ENCODE peak calls at places on chromosomes 13 and 19, in seven cellular contexts. One of them, this sample, is unnamed.
A peak's percentile ranks its signal among the peaks of the same experiment; 100 is the strongest.

GRCh38 chr13:105202384-105202783 is 1333.1 kb downstream of the EFNB2 start:
- DNase-seq in effector CD4-positive, alpha-beta T cell: no peak
- DNase-seq in amniotic stem cell: peak; percentile 29
- DNase-seq in aorta: no peak
- DNase-seq in neural crest cell: no peak
- DNase-seq in kidney epithelial cell: no peak
- DNase-seq in neuronal stem cell: peak; percentile 14
- DNase-seq in this sample: no peak

GRCh38 chr19:13164370-13165090 is 14.3 kb downstream of the IER2 start:
- DNase-seq in effector CD4-positive, alpha-beta T cell: peak; percentile 44
- DNase-seq in amniotic stem cell: no peak
- DNase-seq in aorta: peak; percentile 72
- DNase-seq in neural crest cell: peak; percentile 80
- DNase-seq in kidney epithelial cell: no peak
- DNase-seq in neuronal stem cell: peak; percentile 80
- DNase-seq in this sample: no peak

GRCh38 chr19:49546825-49547565 is 19.2 kb downstream of the RCN3 start:
- DNase-seq in effector CD4-positive, alpha-beta T cell: peak; percentile 67
- DNase-seq in amniotic stem cell: peak; percentile 86
- DNase-seq in aorta: no peak
- DNase-seq in neural crest cell: peak; percentile 81
- DNase-seq in kidney epithelial cell: peak; percentile 54
- DNase-seq in neuronal stem cell: peak; percentile 93
- DNase-seq in this sample: no peak

GRCh38 chr19:39038098-39038497 is 5.7 kb upstream of the FBXO27 start:
- DNase-seq in effector CD4-positive, alpha-beta T cell: no peak
- DNase-seq in amniotic stem cell: no peak
- DNase-seq in aorta: no peak
- DNase-seq in neural crest cell: peak; percentile 15
- DNase-seq in kidney epithelial cell: no peak
- DNase-seq in neuronal stem cell: peak; percentile 49
- DNase-seq in this sample: no peak

GRCh38 chr19:11422163-11423068 is 3.3 kb upstream of the RGL3 start:
- DNase-seq in effector CD4-positive, alpha-beta T cell: peak; percentile 32
- DNase-seq in amniotic stem cell: no peak
- DNase-seq in aorta: peak; percentile 93
- DNase-seq in neural crest cell: peak; percentile 26
- DNase-seq in kidney epithelial cell: peak; percentile 21
- DNase-seq in neuronal stem cell: peak; percentile 17
- DNase-seq in this sample: no peak

GRCh38 chr19:42295831-42296525 is 6.0 kb upstream of the PRR19 start:
- DNase-seq in effector CD4-positive, alpha-beta T cell: peak; percentile 85
- DNase-seq in amniotic stem cell: no peak
- DNase-seq in aorta: peak; percentile 84
- DNase-seq in neural crest cell: peak; percentile 91
- DNase-seq in kidney epithelial cell: no peak
- DNase-seq in neuronal stem cell: peak; percentile 65
- DNase-seq in this sample: no peak

GRCh38 chr19:6707011-6707657 is 13.3 kb downstream of the C3 start:
- DNase-seq in effector CD4-positive, alpha-beta T cell: no peak
- DNase-seq in amniotic stem cell: no peak
- DNase-seq in aorta: peak; percentile 34
- DNase-seq in neural crest cell: no peak
- DNase-seq in kidney epithelial cell: no peak
- DNase-seq in neuronal stem cell: no peak
- DNase-seq in this sample: no peak

GRCh38 chr13:28117689-28118377 is 17.5 kb upstream of the FLT3 start:
- DNase-seq in effector CD4-positive, alpha-beta T cell: no peak
- DNase-seq in amniotic stem cell: no peak
- DNase-seq in aorta: peak; percentile 55
- DNase-seq in neural crest cell: no peak
- DNase-seq in kidney epithelial cell: no peak
- DNase-seq in neuronal stem cell: no peak
- DNase-seq in this sample: no peak

GRCh38 chr13:114049026-114049425 is 75.2 kb upstream of the C13orf46 start:
- DNase-seq in effector CD4-positive, alpha-beta T cell: no peak
- DNase-seq in amniotic stem cell: no peak
- DNase-seq in aorta: no peak
- DNase-seq in neural crest cell: no peak
- DNase-seq in kidney epithelial cell: no peak
- DNase-seq in neuronal stem cell: no peak
- DNase-seq in this sample: no peak

GRCh38 chr19:5974721-5975387 is 3.1 kb downstream of the RANBP3 start:
- DNase-seq in effector CD4-positive, alpha-beta T cell: peak; percentile 38
- DNase-seq in amniotic stem cell: no peak
- DNase-seq in aorta: peak; percentile 15
- DNase-seq in neural crest cell: no peak
- DNase-seq in kidney epithelial cell: no peak
- DNase-seq in neuronal stem cell: no peak
- DNase-seq in this sample: no peak

GRCh38 chr13:52109096-52109495 is 19.8 kb downstream of the NEK5 start:
- DNase-seq in effector CD4-positive, alpha-beta T cell: no peak
- DNase-seq in amniotic stem cell: no peak
- DNase-seq in aorta: no peak
- DNase-seq in neural crest cell: no peak
- DNase-seq in kidney epithelial cell: no peak
- DNase-seq in neuronal stem cell: no peak
- DNase-seq in this sample: no peak

GRCh38 chr13:106033634-106034033 is 501.8 kb downstream of the EFNB2 start:
- DNase-seq in effector CD4-positive, alpha-beta T cell: no peak
- DNase-seq in amniotic stem cell: peak; percentile 54
- DNase-seq in aorta: no peak
- DNase-seq in neural crest cell: no peak
- DNase-seq in kidney epithelial cell: no peak
- DNase-seq in neuronal stem cell: no peak
- DNase-seq in this sample: no peak

GRCh38 chr19:1841209-1841924 is 6.9 kb downstream of the REXO1 start:
- DNase-seq in effector CD4-positive, alpha-beta T cell: no peak
- DNase-seq in amniotic stem cell: no peak
- DNase-seq in aorta: no peak
- DNase-seq in neural crest cell: no peak
- DNase-seq in kidney epithelial cell: no peak
- DNase-seq in neuronal stem cell: no peak
- DNase-seq in this sample: no peak

GRCh38 chr13:63842102-63842501 is 2426.5 kb upstream of the PCDH20 start:
- DNase-seq in effector CD4-positive, alpha-beta T cell: no peak
- DNase-seq in amniotic stem cell: no peak
- DNase-seq in aorta: no peak
- DNase-seq in neural crest cell: no peak
- DNase-seq in kidney epithelial cell: no peak
- DNase-seq in neuronal stem cell: no peak
- DNase-seq in this sample: no peak

GRCh38 chr19:55654323-55654832 is 457 bp upstream of the U2AF2 start:
- DNase-seq in effector CD4-positive, alpha-beta T cell: peak; percentile 100
- DNase-seq in amniotic stem cell: peak; percentile 98
- DNase-seq in aorta: peak; percentile 100
- DNase-seq in neural crest cell: peak; percentile 98
- DNase-seq in kidney epithelial cell: peak; percentile 90
- DNase-seq in neuronal stem cell: peak; percentile 100
- DNase-seq in this sample: peak; percentile 99

GRCh38 chr19:35592226-35592625 is 6.3 kb downstream of the PMIS2 start:
- DNase-seq in effector CD4-positive, alpha-beta T cell: no peak
- DNase-seq in amniotic stem cell: no peak
- DNase-seq in aorta: no peak
- DNase-seq in neural crest cell: no peak
- DNase-seq in kidney epithelial cell: no peak
- DNase-seq in neuronal stem cell: peak; percentile 17
- DNase-seq in this sample: no peak

GRCh38 chr13:109297628-109298027 is 488.8 kb downstream of the IRS2 start:
- DNase-seq in effector CD4-positive, alpha-beta T cell: no peak
- DNase-seq in amniotic stem cell: peak; percentile 55
- DNase-seq in aorta: no peak
- DNase-seq in neural crest cell: no peak
- DNase-seq in kidney epithelial cell: no peak
- DNase-seq in neuronal stem cell: no peak
- DNase-seq in this sample: no peak

GRCh38 chr19:4455742-4456565 is 1.6 kb downstream of the UBXN6 start:
- DNase-seq in effector CD4-positive, alpha-beta T cell: no peak
- DNase-seq in amniotic stem cell: peak; percentile 8
- DNase-seq in aorta: peak; percentile 68
- DNase-seq in neural crest cell: no peak
- DNase-seq in kidney epithelial cell: peak; percentile 77
- DNase-seq in neuronal stem cell: no peak
- DNase-seq in this sample: no peak

GRCh38 chr19:54462713-54463530 is 656 bp downstream of the LENG9 start:
- DNase-seq in effector CD4-positive, alpha-beta T cell: peak; percentile 54
- DNase-seq in amniotic stem cell: peak; percentile 29
- DNase-seq in aorta: peak; percentile 84
- DNase-seq in neural crest cell: peak; percentile 36
- DNase-seq in kidney epithelial cell: no peak
- DNase-seq in neuronal stem cell: peak; percentile 59
- DNase-seq in this sample: peak; percentile 95

GRCh38 chr19:50695251-50696064 is 24.1 kb downstream of the SHANK1 start:
- DNase-seq in effector CD4-positive, alpha-beta T cell: no peak
- DNase-seq in amniotic stem cell: no peak
- DNase-seq in aorta: no peak
- DNase-seq in neural crest cell: peak; percentile 64
- DNase-seq in kidney epithelial cell: no peak
- DNase-seq in neuronal stem cell: peak; percentile 56
- DNase-seq in this sample: no peak

GRCh38 chr19:48933382-48933932 is at the start of gene DHDH:
- DNase-seq in effector CD4-positive, alpha-beta T cell: peak; percentile 85
- DNase-seq in amniotic stem cell: peak; percentile 28
- DNase-seq in aorta: peak; percentile 87
- DNase-seq in neural crest cell: peak; percentile 62
- DNase-seq in kidney epithelial cell: peak; percentile 52
- DNase-seq in neuronal stem cell: peak; percentile 80
- DNase-seq in this sample: peak; percentile 93

GRCh38 chr13:103250071-103250470 is 183.9 kb upstream of the SLC10A2 start:
- DNase-seq in effector CD4-positive, alpha-beta T cell: no peak
- DNase-seq in amniotic stem cell: no peak
- DNase-seq in aorta: no peak
- DNase-seq in neural crest cell: no peak
- DNase-seq in kidney epithelial cell: no peak
- DNase-seq in neuronal stem cell: no peak
- DNase-seq in this sample: no peak

GRCh38 chr19:3451451-3451866 is 28.9 kb downstream of the SMIM24 start:
- DNase-seq in effector CD4-positive, alpha-beta T cell: no peak
- DNase-seq in amniotic stem cell: no peak
- DNase-seq in aorta: no peak
- DNase-seq in neural crest cell: no peak
- DNase-seq in kidney epithelial cell: no peak
- DNase-seq in neuronal stem cell: no peak
- DNase-seq in this sample: no peak

GRCh38 chr13:51797664-51798488 is 6.1 kb downstream of the DHRS12 start:
- DNase-seq in effector CD4-positive, alpha-beta T cell: peak; percentile 49
- DNase-seq in amniotic stem cell: peak; percentile 46
- DNase-seq in aorta: no peak
- DNase-seq in neural crest cell: no peak
- DNase-seq in kidney epithelial cell: no peak
- DNase-seq in neuronal stem cell: peak; percentile 41
- DNase-seq in this sample: no peak

GRCh38 chr13:112975401-112975939 is 6.5 kb downstream of the MCF2L start:
- DNase-seq in effector CD4-positive, alpha-beta T cell: no peak
- DNase-seq in amniotic stem cell: no peak
- DNase-seq in aorta: no peak
- DNase-seq in neural crest cell: no peak
- DNase-seq in kidney epithelial cell: no peak
- DNase-seq in neuronal stem cell: no peak
- DNase-seq in this sample: no peak

GRCh38 chr13:99606322-99607089 is 105.2 kb downstream of the TM9SF2 start:
- DNase-seq in effector CD4-positive, alpha-beta T cell: peak; percentile 86
- DNase-seq in amniotic stem cell: peak; percentile 72
- DNase-seq in aorta: peak; percentile 92
- DNase-seq in neural crest cell: peak; percentile 89
- DNase-seq in kidney epithelial cell: peak; percentile 26
- DNase-seq in neuronal stem cell: peak; percentile 87
- DNase-seq in this sample: peak; percentile 97

GRCh38 chr13:39159393-39159792 is 121.1 kb downstream of the NHLRC3 start:
- DNase-seq in effector CD4-positive, alpha-beta T cell: no peak
- DNase-seq in amniotic stem cell: no peak
- DNase-seq in aorta: no peak
- DNase-seq in neural crest cell: no peak
- DNase-seq in kidney epithelial cell: no peak
- DNase-seq in neuronal stem cell: no peak
- DNase-seq in this sample: no peak

GRCh38 chr13:24222756-24223155 is 62.2 kb downstream of the SPATA13 start:
- DNase-seq in effector CD4-positive, alpha-beta T cell: no peak
- DNase-seq in amniotic stem cell: no peak
- DNase-seq in aorta: no peak
- DNase-seq in neural crest cell: no peak
- DNase-seq in kidney epithelial cell: no peak
- DNase-seq in neuronal stem cell: no peak
- DNase-seq in this sample: no peak

GRCh38 chr13:25059166-25059565 is 36.8 kb upstream of the PABPC3 start:
- DNase-seq in effector CD4-positive, alpha-beta T cell: no peak
- DNase-seq in amniotic stem cell: no peak
- DNase-seq in aorta: no peak
- DNase-seq in neural crest cell: no peak
- DNase-seq in kidney epithelial cell: no peak
- DNase-seq in neuronal stem cell: no peak
- DNase-seq in this sample: no peak

GRCh38 chr19:46442808-46443450 is 14.2 kb upstream of the PNMA8C start:
- DNase-seq in effector CD4-positive, alpha-beta T cell: no peak
- DNase-seq in amniotic stem cell: no peak
- DNase-seq in aorta: no peak
- DNase-seq in neural crest cell: no peak
- DNase-seq in kidney epithelial cell: no peak
- DNase-seq in neuronal stem cell: no peak
- DNase-seq in this sample: no peak

GRCh38 chr13:41694902-41695301 is 237.6 kb downstream of the RGCC start:
- DNase-seq in effector CD4-positive, alpha-beta T cell: no peak
- DNase-seq in amniotic stem cell: peak; percentile 88
- DNase-seq in aorta: peak; percentile 80
- DNase-seq in neural crest cell: no peak
- DNase-seq in kidney epithelial cell: peak; percentile 92
- DNase-seq in neuronal stem cell: no peak
- DNase-seq in this sample: no peak

GRCh38 chr13:89455741-89456140 is 1784.6 kb downstream of the SLITRK5 start:
- DNase-seq in effector CD4-positive, alpha-beta T cell: no peak
- DNase-seq in amniotic stem cell: no peak
- DNase-seq in aorta: no peak
- DNase-seq in neural crest cell: no peak
- DNase-seq in kidney epithelial cell: no peak
- DNase-seq in neuronal stem cell: no peak
- DNase-seq in this sample: no peak

GRCh38 chr19:27717825-27718224 is 1495.1 kb downstream of the UQCRFS1 start:
- DNase-seq in effector CD4-positive, alpha-beta T cell: no peak
- DNase-seq in amniotic stem cell: no peak
- DNase-seq in aorta: no peak
- DNase-seq in neural crest cell: no peak
- DNase-seq in kidney epithelial cell: no peak
- DNase-seq in neuronal stem cell: no peak
- DNase-seq in this sample: no peak

GRCh38 chr13:26067601-26068000 is 15.8 kb upstream of the SHISA2 start:
- DNase-seq in effector CD4-positive, alpha-beta T cell: no peak
- DNase-seq in amniotic stem cell: no peak
- DNase-seq in aorta: no peak
- DNase-seq in neural crest cell: no peak
- DNase-seq in kidney epithelial cell: no peak
- DNase-seq in neuronal stem cell: no peak
- DNase-seq in this sample: no peak

GRCh38 chr19:11580665-11581418 is 3.4 kb upstream of the ACP5 start:
- DNase-seq in effector CD4-positive, alpha-beta T cell: no peak
- DNase-seq in amniotic stem cell: no peak
- DNase-seq in aorta: no peak
- DNase-seq in neural crest cell: no peak
- DNase-seq in kidney epithelial cell: no peak
- DNase-seq in neuronal stem cell: no peak
- DNase-seq in this sample: no peak